ENCODE peak calls at places on chromosome 4, in ten cellular contexts. M is stimulated activated CD4-positive, alpha-beta T cell treated with anti-CD3 and anti-CD28 coated beads, Interleukin-12 subunit alpha, Interleukin-12 subunit beta, amount 100 ng/mL, for 48 hours; E is stimulated activated naive CD8-positive, alpha-beta T cell treated with anti-CD3 and anti-CD28 coated beads, Interleukin-15, Interleukin-2, amounts not matched to agents 100 U/mL and 50 U/mL, for 24 hours; G is left ventricle myocardium inferior; P is GM23248; W is T follicular helper cell; X is OCI-LY7; H is GM12892; D is uterus; O is B cell. Z is an unnamed sample.

GRCh38 chr4:156545003-156545785 is 426.4 kb downstream of the PDGFC start:
- DNase-seq in M (no peak), E (no peak), G (no peak), P (peak), W (no peak), X (no peak), H (no peak), D (no peak), O (no peak), Z (peak)

GRCh38 chr4:186755550-186756519 is 32.2 kb upstream of the FAT1 start:
- DNase-seq in M (no peak), E (no peak), G (no peak), P (no peak), W (no peak), X (no peak), H (no peak), D (no peak), O (no peak), Z (no peak)

GRCh38 chr4:8045909-8046308 is 106.2 kb upstream of the AFAP1 start:
- DNase-seq in M (no peak), E (no peak), G (no peak), P (no peak), W (no peak), X (no peak), H (no peak), D (no peak), O (no peak), Z (no peak)

GRCh38 chr4:90951037-90951436 is 823.8 kb downstream of the CCSER1 start:
- DNase-seq in M (no peak), E (no peak), G (no peak), P (no peak), W (no peak), X (no peak), H (no peak), D (no peak), O (no peak), Z (no peak)

GRCh38 chr4:153507679-153508073 is 41.5 kb downstream of the TMEM131L start:
- DNase-seq in M (no peak), E (no peak), G (no peak), P (no peak), W (no peak), X (no peak), H (no peak), D (no peak), O (no peak), Z (no peak)

GRCh38 chr4:56782019-56782418 is 39.5 kb downstream of the SPINK2 start:
- DNase-seq in M (no peak), E (no peak), G (no peak), P (no peak), W (no peak), X (no peak), H (no peak), D (no peak), O (no peak), Z (no peak)

GRCh38 chr4:1082215-1083182 is 30.9 kb downstream of the RNF212 start:
- DNase-seq in M (no peak), E (no peak), G (peak), P (peak), W (no peak), X (no peak), H (no peak), D (no peak), O (peak), Z (peak)

GRCh38 chr4:100805547-100805946 is 287.7 kb upstream of the EMCN start:
- DNase-seq in M (no peak), E (no peak), G (no peak), P (no peak), W (no peak), X (no peak), H (no peak), D (no peak), O (no peak), Z (no peak)